ENCODE peak calls at places on chromosome 22, in six cellular contexts. T is fibroblast of the aortic adventitia, E is AG04449, C is cardiac fibroblast, U is tibial nerve, Z is upper lobe of left lung. W is an unnamed sample.

GRCh38 chr22:37331034-37331428 is 48.7 kb downstream of the CYTH4 start:
- DNase-seq in T (peak; percentile 51), E (no peak), C (peak; percentile 57), U (no peak), Z (no peak), W (no peak)

GRCh38 chr22:35952576-35952975 is 76.0 kb downstream of the RBFOX2 start:
- DNase-seq in T (no peak), E (no peak), C (no peak), U (no peak), Z (no peak), W (no peak)

GRCh38 chr22:46801331-46801811 is 38.9 kb downstream of the TBC1D22A start:
- DNase-seq in T (no peak), E (no peak), C (no peak), U (no peak), Z (no peak), W (peak; percentile 62)

GRCh38 chr22:28670691-28671261 is 8.9 kb downstream of the TTC28 start:
- DNase-seq in T (no peak), E (no peak), C (no peak), U (no peak), Z (no peak), W (no peak)

GRCh38 chr22:39592104-39593060 is 21.8 kb downstream of the CACNA1I start:
- DNase-seq in T (peak; percentile 56), E (peak; percentile 16), C (peak; percentile 63), U (no peak), Z (no peak), W (no peak)

GRCh38 chr22:17172172-17172833 is 13.2 kb upstream of the HDHD5 start:
- DNase-seq in T (no peak), E (no peak), C (no peak), U (no peak), Z (peak; percentile 51), W (no peak)

GRCh38 chr22:35148381-35148780 is 82.4 kb downstream of the ISX start:
- DNase-seq in T (no peak), E (no peak), C (no peak), U (no peak), Z (no peak), W (no peak)

GRCh38 chr22:16601437-16602223 is 9.0 kb upstream of the CCT8L2 start:
- DNase-seq in T (peak; percentile 15), E (no peak), C (peak; percentile 1), U (no peak), Z (peak; percentile 90), W (no peak)

GRCh38 chr22:43151251-43152000 is at the start of gene TSPO:
- DNase-seq in T (peak; percentile 29), E (no peak), C (peak; percentile 61), U (peak; percentile 70), Z (peak; percentile 96), W (no peak)

GRCh38 chr22:39454385-39454871 is 2.4 kb upstream of the MGAT3 start:
- DNase-seq in T (peak; percentile 23), E (no peak), C (peak; percentile 86), U (no peak), Z (no peak), W (no peak)

GRCh38 chr22:32801001-32801435 is 487 bp upstream of the TIMP3 start:
- DNase-seq in T (no peak), E (no peak), C (no peak), U (no peak), Z (no peak), W (no peak)

GRCh38 chr22:27925331-27925730 is 6.3 kb upstream of the PITPNB start:
- DNase-seq in T (no peak), E (no peak), C (no peak), U (no peak), Z (no peak), W (no peak)

GRCh38 chr22:35349704-35350538 is 31.0 kb upstream of the HMOX1 start:
- DNase-seq in T (peak; percentile 43), E (no peak), C (peak; percentile 40), U (no peak), Z (peak; percentile 66), W (no peak)

GRCh38 chr22:50693462-50693861 is 20.8 kb downstream of the SHANK3 start:
- DNase-seq in T (no peak), E (no peak), C (no peak), U (no peak), Z (no peak), W (no peak)

GRCh38 chr22:46547179-46547882 is 9.9 kb upstream of the CELSR1 start:
- DNase-seq in T (peak; percentile 86), E (no peak), C (peak; percentile 80), U (no peak), Z (peak; percentile 72), W (no peak)

GRCh38 chr22:30104501-30105156 is 24.4 kb downstream of the HORMAD2 start:
- DNase-seq in T (peak; percentile 19), E (no peak), C (no peak), U (no peak), Z (no peak), W (no peak)

DNA sequence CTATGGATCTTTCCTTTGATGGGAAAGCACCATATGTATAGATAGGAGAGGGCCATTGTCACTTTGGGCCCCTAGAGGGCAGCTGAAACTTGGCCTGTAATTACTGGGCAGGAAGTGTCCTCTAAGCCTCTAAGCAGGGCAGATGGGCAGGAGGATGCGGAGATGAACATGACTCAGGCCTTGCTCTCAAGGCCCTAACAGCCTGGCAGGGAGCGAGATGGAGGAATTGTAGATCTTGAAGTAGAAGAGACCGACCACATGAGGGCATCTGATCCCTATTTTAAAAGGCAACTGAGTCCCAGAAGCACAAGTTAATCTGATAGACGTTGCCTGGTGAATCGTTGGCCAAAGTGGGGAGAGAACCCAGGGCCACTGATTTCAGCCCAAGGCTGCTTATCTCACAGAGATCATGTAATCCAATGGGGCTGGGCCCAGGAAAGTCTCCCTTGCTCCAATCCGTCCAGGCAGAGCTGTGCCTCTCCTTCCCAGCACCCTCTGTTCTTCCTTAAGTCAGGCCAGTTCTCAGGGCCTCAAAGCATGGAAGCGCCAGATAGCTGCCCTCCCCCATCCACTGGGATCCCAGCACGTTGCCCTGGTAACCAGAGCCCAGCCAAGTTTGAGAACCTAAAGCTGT is 2.5 kb upstream of the SEPTIN3 start:
- DNase-seq in T (peak; percentile 86), E (peak; percentile 63), C (peak; percentile 87), U (no peak), Z (no peak), W (no peak)
- TF ChIP-seq CTCF in T (peak; percentile 31), E (no peak), C (peak; percentile 40), U (peak; percentile 51), Z (peak; percentile 24), W (peak; percentile 60)

DNA sequence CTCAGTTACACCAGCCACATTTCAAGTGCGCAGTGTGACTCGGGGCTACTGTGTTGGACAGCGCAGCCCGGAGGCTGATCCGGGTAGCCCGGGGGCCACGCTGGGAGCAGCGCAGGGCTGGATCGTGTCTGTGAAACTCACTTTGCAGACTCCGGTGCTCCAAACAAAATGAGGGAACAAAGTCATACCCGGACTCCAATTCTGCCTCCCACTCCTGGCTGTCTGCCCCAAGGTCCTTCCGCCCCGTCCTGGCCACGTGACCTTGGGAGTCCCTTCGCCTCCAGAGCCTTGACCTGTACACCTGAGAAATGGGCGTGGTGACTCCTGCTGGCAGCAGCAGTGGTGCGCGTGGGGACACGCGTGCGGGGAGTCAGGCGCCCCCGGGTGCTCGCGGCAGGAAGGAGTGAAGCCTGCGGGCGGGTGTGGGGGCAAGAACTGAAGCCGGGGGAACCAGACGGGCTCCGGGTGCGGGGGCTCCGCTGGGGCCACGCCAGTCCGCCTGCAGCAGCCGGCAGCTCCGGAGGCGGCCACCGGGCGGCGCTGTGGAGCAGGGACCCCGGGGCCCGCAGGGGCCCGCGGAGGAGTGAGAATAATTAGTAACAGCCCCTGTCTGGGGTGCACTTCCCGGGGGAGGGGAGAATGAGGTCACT is 42.4 kb downstream of the KCNJ4 start:
- DNase-seq in T (no peak), E (no peak), C (no peak), U (no peak), Z (peak; percentile 89), W (peak; percentile 68)
- TF ChIP-seq CTCF in T (peak; percentile 60), E (peak; percentile 55), C (peak; percentile 40), U (peak; percentile 83), Z (peak; percentile 82), W (peak; percentile 75)

GRCh38 chr22:21593406-21594232 is 26.1 kb downstream of the UBE2L3 start:
- DNase-seq in T (no peak), E (no peak), C (no peak), U (no peak), Z (no peak), W (no peak)
- TF ChIP-seq CTCF in T (peak; percentile 25), E (peak; percentile 4), C (peak; percentile 43), U (no peak), Z (no peak), W (peak; percentile 63)

DNA sequence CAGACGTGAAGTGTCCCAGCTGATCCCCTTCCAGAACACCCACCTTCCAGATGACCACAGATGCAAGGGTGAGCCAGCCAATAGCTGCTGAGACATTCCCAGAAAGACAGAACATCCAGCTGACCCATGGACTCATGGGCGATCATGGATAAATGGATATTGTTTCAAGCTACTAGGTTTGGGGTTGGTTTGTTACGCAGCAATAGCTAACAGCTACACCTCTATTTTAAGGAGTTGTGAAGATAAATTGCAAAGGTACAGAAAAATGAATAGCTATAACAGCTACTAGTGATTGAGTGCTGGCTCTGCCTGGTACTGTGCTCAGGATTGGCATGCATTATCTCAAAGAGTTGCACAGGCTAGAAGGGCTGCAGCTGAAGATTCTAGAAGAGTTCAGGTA is 122.5 kb downstream of the MIAT start:
- DNase-seq in T (no peak), E (no peak), C (no peak), U (no peak), Z (no peak), W (no peak)
- TF ChIP-seq CTCF in T (no peak), E (no peak), C (no peak), U (no peak), Z (no peak), W (no peak)

GRCh38 chr22:48943567-48944432 is 883.9 kb downstream of the BRD1 start:
- DNase-seq in T (no peak), E (no peak), C (no peak), U (no peak), Z (peak; percentile 72), W (peak; percentile 66)
- TF ChIP-seq CTCF in T (no peak), E (peak; percentile 49), C (no peak), U (peak; percentile 32), Z (peak; percentile 26), W (peak; percentile 76)

GRCh38 chr22:23769321-23769965 is 1.7 kb upstream of the CHCHD10 start:
- DNase-seq in T (no peak), E (no peak), C (no peak), U (no peak), Z (no peak), W (no peak)
- TF ChIP-seq CTCF in T (no peak), E (no peak), C (no peak), U (no peak), Z (no peak), W (no peak)

DNA sequence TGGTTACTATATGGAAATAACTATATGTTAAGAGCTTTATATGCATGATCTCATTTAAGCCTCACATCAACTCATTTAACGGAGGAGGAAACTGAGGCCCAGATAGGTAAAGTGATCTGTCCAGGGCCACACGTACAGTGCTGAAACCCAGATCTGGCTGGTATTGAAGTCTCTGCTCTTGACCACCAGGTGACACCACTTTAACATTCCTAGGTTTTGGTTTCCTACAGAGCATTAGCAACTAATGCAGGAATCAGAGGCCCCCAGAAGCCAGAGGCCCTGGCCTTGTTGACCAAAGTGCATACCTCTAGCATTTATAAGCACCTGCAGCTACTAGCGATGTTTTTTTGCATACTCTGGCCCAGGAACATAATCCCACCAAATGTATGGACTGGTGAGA is 12.9 kb upstream of the LIMK2 start:
- DNase-seq in T (no peak), E (no peak), C (no peak), U (no peak), Z (no peak), W (no peak)
- TF ChIP-seq CTCF in T (no peak), E (no peak), C (no peak), U (no peak), Z (peak; percentile 22), W (peak; percentile 17)